ENCODE peak calls at places on chromosome 19, in nine cellular contexts. C is adrenal gland, I is pancreas, P is cardiac muscle cell, T is heart right ventricle, D is ovary, U is PC-3, Z is Peyer's patch, Y is lower lobe of right lung. O is an unnamed sample. For H3K4me1 and H3K36me3, the result is how much of the 10 kb centered on the place peaks cover.

GRCh38 chr19:17294051-17294891 is 9.0 kb downstream of the ABHD8 start:
- DNase-seq in C (peak), I (no peak), P (no peak), T (no peak), D (peak), U (no peak), Z (peak), Y (peak), O (peak)

GRCh38 chr19:19230505-19230904 is 18.7 kb downstream of the NCAN start:
- DNase-seq in C (no peak), I (no peak), P (no peak), T (no peak), D (no peak), U (no peak), Z (no peak), Y (no peak), O (no peak)

GRCh38 chr19:3478409-3479176 is 1.7 kb downstream of the SMIM24 start:
- DNase-seq in C (no peak), I (no peak), P (no peak), T (no peak), D (no peak), U (no peak), Z (no peak), Y (no peak), O (no peak)

GRCh38 chr19:13097331-13098258 is 5.1 kb downstream of the LYL1 start:
- DNase-seq in C (no peak), I (no peak), P (no peak), T (no peak), D (peak), U (no peak), Z (peak), Y (peak), O (no peak)

GRCh38 chr19:4744451-4745170 is 21.0 kb upstream of the DPP9 start:
- DNase-seq in C (peak), I (no peak), P (peak), T (peak), D (peak), U (peak), Z (no peak), Y (no peak), O (peak)

GRCh38 chr19:45558399-45558878 is 26.2 kb downstream of the OPA3 start:
- DNase-seq in C (peak), I (peak), P (peak), T (peak), D (no peak), U (peak), Z (peak), Y (peak), O (peak)

GRCh38 chr19:2309734-2310362 is 1.9 kb upstream of the LINGO3 start:
- DNase-seq in C (peak), I (peak), P (peak), T (no peak), D (no peak), U (peak), Z (no peak), Y (no peak), O (peak)

GRCh38 chr19:56732974-56733373 is 61.4 kb upstream of the ZNF835 start:
- DNase-seq in C (no peak), I (no peak), P (no peak), T (no peak), D (no peak), U (peak), Z (no peak), Y (no peak), O (no peak)

GRCh38 chr19:45952341-45952690 is 21.3 kb downstream of the NOVA2 start:
- DNase-seq in C (no peak), I (no peak), P (no peak), T (no peak), D (no peak), U (no peak), Z (no peak), Y (no peak), O (no peak)

GRCh38 chr19:16366433-16367268 is 42.0 kb downstream of the KLF2 start:
- DNase-seq in C (no peak), I (no peak), P (no peak), T (no peak), D (peak), U (no peak), Z (peak), Y (peak), O (no peak)

GRCh38 chr19:35773020-35773809 is 2.1 kb upstream of the ARHGAP33 start:
- DNase-seq in C (no peak), I (no peak), P (peak), T (no peak), D (no peak), U (no peak), Z (no peak), Y (no peak), O (no peak)

GRCh38 chr19:14198384-14199376 is 7.3 kb downstream of the ADGRL1 start:
- DNase-seq in C (no peak), I (no peak), P (peak), T (no peak), D (no peak), U (no peak), Z (no peak), Y (no peak), O (peak)

GRCh38 chr19:41222240-41222639 is 3.2 kb downstream of the AXL start:
- DNase-seq in C (no peak), I (no peak), P (no peak), T (no peak), D (no peak), U (no peak), Z (no peak), Y (no peak), O (no peak)

GRCh38 chr19:18153555-18154134 is 682 bp downstream of the PIK3R2 start:
- DNase-seq in C (peak), I (no peak), P (no peak), T (no peak), D (peak), U (no peak), Z (peak), Y (peak), O (peak)

GRCh38 chr19:18915639-18916038 is 3.5 kb downstream of the COPE start:
- DNase-seq in C (peak), I (peak), P (peak), T (no peak), D (peak), U (peak), Z (peak), Y (no peak), O (peak)

GRCh38 chr19:8324186-8325050 is 3.1 kb downstream of the RPS28 start:
- DNase-seq in C (peak), I (peak), P (no peak), T (peak), D (peak), U (peak), Z (no peak), Y (no peak), O (no peak)

GRCh38 chr19:44722131-44723121 is 23.5 kb downstream of the CEACAM16 start:
- DNase-seq in C (no peak), I (no peak), P (no peak), T (no peak), D (no peak), U (no peak), Z (no peak), Y (no peak), O (no peak)

GRCh38 chr19:45123440-45123850 is 30.5 kb downstream of the PPP1R37 start:
- DNase-seq in C (no peak), I (no peak), P (no peak), T (no peak), D (no peak), U (peak), Z (no peak), Y (no peak), O (peak)

GRCh38 chr19:13154911-13155471 is 4.8 kb downstream of the IER2 start:
- DNase-seq in C (peak), I (peak), P (peak), T (peak), D (peak), U (peak), Z (peak), Y (peak), O (peak)

GRCh38 chr19:18479964-18480723 is 41.7 kb downstream of the ELL start:
- DNase-seq in C (peak), I (no peak), P (peak), T (no peak), D (peak), U (no peak), Z (peak), Y (peak), O (peak)

GRCh38 chr19:30001794-30002193 is 59.8 kb downstream of the URI1 start:
- DNase-seq in C (no peak), I (no peak), P (peak), T (no peak), D (no peak), U (peak), Z (no peak), Y (no peak), O (no peak)

GRCh38 chr19:7705387-7706187 is 3.7 kb upstream of the FCER2 start:
- DNase-seq in C (peak), I (no peak), P (no peak), T (peak), D (no peak), U (no peak), Z (peak), Y (peak), O (no peak)

GRCh38 chr19:10096615-10096963 is 5.9 kb downstream of the ANGPTL6 start:
- DNase-seq in C (peak), I (no peak), P (no peak), T (no peak), D (no peak), U (no peak), Z (peak), Y (no peak), O (no peak)

GRCh38 chr19:39599116-39599515 is 3.2 kb upstream of the LGALS13 start:
- DNase-seq in C (peak), I (no peak), P (peak), T (peak), D (no peak), U (peak), Z (no peak), Y (no peak), O (peak)

GRCh38 chr19:3981736-3982681 is 3.3 kb downstream of the EEF2 start:
- DNase-seq in C (no peak), I (peak), P (no peak), T (no peak), D (peak), U (no peak), Z (no peak), Y (no peak), O (no peak)

GRCh38 chr19:7533281-7533819 is 2.2 kb upstream of the PNPLA6 start:
- DNase-seq in C (peak), I (peak), P (peak), T (peak), D (peak), U (no peak), Z (peak), Y (peak), O (no peak)

GRCh38 chr19:2775556-2776430 is 7.3 kb downstream of the SGTA start:
- DNase-seq in C (peak), I (no peak), P (peak), T (peak), D (no peak), U (no peak), Z (peak), Y (peak), O (peak)

GRCh38 chr19:58170860-58171259 is 12.0 kb upstream of the ZNF274 start:
- DNase-seq in C (no peak), I (no peak), P (peak), T (no peak), D (no peak), U (peak), Z (no peak), Y (no peak), O (no peak)

GRCh38 chr19:33348301-33349010 is 25.1 kb upstream of the CEBPG start:
- DNase-seq in C (no peak), I (no peak), P (peak), T (no peak), D (no peak), U (no peak), Z (no peak), Y (no peak), O (no peak)

GRCh38 chr19:46648070-46648960 is 12.3 kb upstream of the GNG8 start:
- DNase-seq in C (no peak), I (no peak), P (no peak), T (no peak), D (no peak), U (no peak), Z (no peak), Y (no peak), O (no peak)

GRCh38 chr19:34806976-34807860 is 34.2 kb upstream of the ZNF599 start:
- DNase-seq in C (no peak), I (no peak), P (no peak), T (no peak), D (no peak), U (peak), Z (no peak), Y (no peak), O (no peak)

GRCh38 chr19:6475321-6476108 is 6.1 kb downstream of the DENND1C start:
- DNase-seq in C (peak), I (peak), P (no peak), T (no peak), D (no peak), U (no peak), Z (no peak), Y (no peak), O (no peak)

GRCh38 chr19:35545855-35546381 is 492 bp downstream of the TMEM147 start:
- DNase-seq in C (peak), I (peak), P (peak), T (peak), D (peak), U (peak), Z (peak), Y (peak), O (peak)

GRCh38 chr19:11192957-11193939 is 4.1 kb downstream of the KANK2 start:
- DNase-seq in C (no peak), I (no peak), P (no peak), T (no peak), D (peak), U (no peak), Z (peak), Y (no peak), O (no peak)
- H3K4me3 ChIP-seq in C (no peak), I (no peak), P (no peak), T (no peak), D (no peak), U (no peak), Z (no peak), Y (peak), O (no peak)

GRCh38 chr19:49403404-49404187 is 15.5 kb downstream of the KASH5 start:
- DNase-seq in C (no peak), I (no peak), P (no peak), T (no peak), D (no peak), U (peak), Z (no peak), Y (no peak), O (no peak)

GRCh38 chr19:49409441-49410029 is 13.7 kb downstream of the PTH2 start:
- DNase-seq in C (no peak), I (no peak), P (no peak), T (no peak), D (no peak), U (no peak), Z (peak), Y (no peak), O (no peak)

GRCh38 chr19:49407079-49407478 is 16.2 kb downstream of the PTH2 start:
- DNase-seq in C (no peak), I (no peak), P (no peak), T (no peak), D (no peak), U (no peak), Z (no peak), Y (no peak), O (no peak)

GRCh38 chr19:49408816-49409440 is 14.3 kb downstream of the PTH2 start:
- DNase-seq in C (no peak), I (no peak), P (no peak), T (no peak), D (no peak), U (no peak), Z (no peak), Y (no peak), O (no peak)

DNA sequence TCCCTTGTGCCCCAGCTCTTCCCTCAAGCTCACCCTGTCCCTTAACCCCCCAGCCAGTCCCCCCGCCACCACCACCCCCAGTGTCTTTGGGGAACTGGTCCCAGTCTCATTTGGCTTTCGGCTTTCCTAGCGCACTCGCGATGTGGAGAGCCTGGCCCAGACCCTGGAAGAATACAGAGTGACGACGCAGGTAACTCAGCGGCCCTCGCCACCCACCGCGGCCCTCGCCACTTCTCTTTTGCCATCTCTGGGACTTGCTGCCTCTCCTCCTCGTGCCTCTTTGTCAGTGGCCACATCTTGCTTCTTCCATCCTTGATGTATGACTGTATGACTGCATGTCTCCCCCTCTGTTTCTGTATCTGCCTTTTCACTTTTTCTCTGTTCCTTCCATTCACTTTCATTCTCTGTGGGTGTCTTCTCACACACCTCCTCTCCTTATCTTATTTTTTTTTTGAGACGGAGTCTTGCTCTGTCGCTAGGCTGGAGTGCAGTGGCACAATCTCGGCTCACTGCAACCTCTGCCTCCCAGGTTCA is 15.7 kb downstream of the PTH2 start:
- DNase-seq in C (no peak), I (no peak), P (no peak), T (no peak), D (no peak), U (no peak), Z (no peak), Y (no peak), O (no peak)
- H3K4me1 ChIP-seq in C (under half), I (under half), P (under half), T (under half), D (under half), U (under half), Z (under half), Y (under half), O (under half)

GRCh38 chr19:369876-370275 is 25.3 kb upstream of the MIER2 start:
- DNase-seq in C (no peak), I (no peak), P (no peak), T (no peak), D (peak), U (no peak), Z (no peak), Y (no peak), O (no peak)

GRCh38 chr19:369256-369655 is 24.7 kb upstream of the MIER2 start:
- DNase-seq in C (no peak), I (no peak), P (no peak), T (no peak), D (peak), U (no peak), Z (no peak), Y (no peak), O (no peak)

GRCh38 chr19:367561-367960 is 23.0 kb upstream of the MIER2 start:
- DNase-seq in C (no peak), I (no peak), P (no peak), T (no peak), D (no peak), U (no peak), Z (no peak), Y (no peak), O (no peak)

GRCh38 chr19:367963-368623 is 23.5 kb upstream of the MIER2 start:
- DNase-seq in C (no peak), I (no peak), P (no peak), T (no peak), D (no peak), U (no peak), Z (peak), Y (no peak), O (no peak)

DNA sequence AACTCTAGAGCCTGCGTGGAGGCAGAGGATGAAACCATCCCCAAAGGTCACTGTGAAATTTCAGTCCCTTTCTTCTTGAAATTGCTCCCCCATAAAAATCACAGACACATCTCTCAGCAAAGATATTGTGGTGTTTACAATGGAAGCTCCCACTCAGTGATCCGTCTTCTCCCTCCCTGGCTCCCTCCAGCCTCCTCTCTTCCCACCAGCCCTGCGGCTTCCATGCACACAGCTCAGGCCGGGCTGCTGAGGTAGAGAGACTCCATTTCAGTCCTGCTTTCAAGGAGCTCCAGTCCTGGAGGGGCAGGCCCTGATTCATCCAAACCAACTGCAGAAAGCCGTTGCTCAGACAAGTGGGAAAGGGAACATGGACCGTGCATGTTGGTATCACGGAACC is 24.0 kb upstream of the MIER2 start:
- DNase-seq in C (no peak), I (no peak), P (no peak), T (no peak), D (no peak), U (no peak), Z (peak), Y (no peak), O (no peak)
- H3K36me3 ChIP-seq in C (under half), I (under half), P (under half), T (under half), D (under half), U (under half), Z (under half), Y (under half), O (under half)

DNA sequence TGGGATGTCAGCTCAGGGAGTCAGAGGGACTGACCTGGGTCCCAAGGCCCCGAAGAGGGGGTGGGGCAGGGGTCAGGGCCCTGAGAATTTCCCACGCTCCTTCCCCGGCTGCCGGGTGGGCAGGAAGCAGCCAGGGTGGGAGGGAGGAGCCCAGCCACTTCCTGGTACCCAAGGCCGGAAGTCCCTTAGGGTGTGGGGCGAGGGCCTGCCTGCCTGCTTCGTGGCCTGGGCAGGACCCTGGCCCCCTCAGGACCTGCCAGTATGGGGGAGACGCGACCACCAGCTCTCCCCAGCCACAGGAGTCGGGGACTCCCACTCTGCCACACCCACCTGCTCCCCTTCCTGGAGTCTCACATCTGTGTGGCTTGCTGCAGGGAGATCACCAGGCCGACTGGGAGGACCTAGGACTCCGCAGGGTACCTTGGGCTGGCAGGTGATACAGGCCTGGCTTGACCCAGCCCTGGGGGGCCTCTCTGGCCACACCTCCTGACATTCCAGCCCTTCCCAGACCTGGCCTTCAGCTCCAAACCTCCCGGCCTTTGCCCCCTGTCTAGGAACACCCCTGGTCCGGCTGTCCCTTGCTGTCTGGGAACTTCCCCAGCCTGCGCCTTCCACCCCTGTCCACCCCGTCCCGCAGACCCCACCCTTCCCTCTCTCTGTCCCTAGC is 9.8 kb upstream of the CIRBP start:
- DNase-seq in C (peak), I (peak), P (peak), T (peak), D (peak), U (peak), Z (peak), Y (peak), O (peak)
- H3K4me3 ChIP-seq in C (peak), I (peak), P (no peak), T (peak), D (peak), U (no peak), Z (peak), Y (peak), O (peak)